ENCODE peak calls at places on chromosome 16, in seven cellular contexts. L, O, Q, F, I, V and N are unnamed samples.

GRCh38 chr16:740459-740763 is 386 bp downstream of the CIAO3 start:
- DNase-seq in L (no peak), O (no peak), Q (no peak), F (no peak), I (no peak), V (no peak), N (no peak)

GRCh38 chr16:30184430-30185140 is 1.2 kb downstream of the CORO1A start:
- DNase-seq in L (no peak), O (no peak), Q (peak; percentile 18), F (no peak), I (peak; percentile 33), V (no peak), N (peak; percentile 14)

GRCh38 chr16:88437367-88437964 is 15.6 kb upstream of the ZFPM1 start:
- DNase-seq in L (no peak), O (no peak), Q (no peak), F (no peak), I (peak; percentile 13), V (no peak), N (peak; percentile 43)

GRCh38 chr16:64428463-64428862 is 693.4 kb downstream of the CDH11 start:
- DNase-seq in L (no peak), O (peak; percentile 83), Q (no peak), F (peak; percentile 79), I (no peak), V (no peak), N (no peak)

GRCh38 chr16:82653550-82654511 is 27.1 kb downstream of the CDH13 start:
- DNase-seq in L (no peak), O (peak; percentile 95), Q (peak; percentile 18), F (peak; percentile 98), I (no peak), V (no peak), N (no peak)

GRCh38 chr16:79599837-79600635 is 501 bp downstream of the MAF start:
- DNase-seq in L (no peak), O (no peak), Q (peak; percentile 72), F (peak; percentile 14), I (peak; percentile 71), V (no peak), N (no peak)

GRCh38 chr16:68978303-68978954 is 127.0 kb upstream of the HAS3 start:
- DNase-seq in L (no peak), O (no peak), Q (no peak), F (no peak), I (no peak), V (no peak), N (no peak)

GRCh38 chr16:17437142-17437720 is 33.5 kb downstream of the XYLT1 start:
- DNase-seq in L (no peak), O (no peak), Q (no peak), F (no peak), I (no peak), V (no peak), N (no peak)

GRCh38 chr16:81567987-81568748 is 123.6 kb downstream of the CMIP start:
- DNase-seq in L (no peak), O (peak; percentile 61), Q (peak; percentile 58), F (peak; percentile 99), I (no peak), V (no peak), N (no peak)

GRCh38 chr16:8716592-8716991 is 42.2 kb downstream of the ABAT start:
- DNase-seq in L (no peak), O (no peak), Q (no peak), F (peak; percentile 15), I (no peak), V (no peak), N (peak; percentile 95)

GRCh38 chr16:48556913-48557351 is 53.0 kb downstream of the N4BP1 start:
- DNase-seq in L (no peak), O (no peak), Q (no peak), F (peak; percentile 88), I (no peak), V (peak; percentile 45), N (no peak)